ENCODE peak calls at places on chromosomes 5 and 9, in four cellular contexts. W is tibial artery, G is choroid plexus epithelial cell, U is SK-N-SH. F is an unnamed sample.

GRCh38 chr9:11431490-11431889 is 818.7 kb upstream of the PTPRD start:
- DNase-seq in W (no peak), G (no peak), U (no peak), F (no peak)

GRCh38 chr5:175840050-175840841 is 31.1 kb upstream of the CPLX2 start:
- DNase-seq in W (no peak), G (peak), U (no peak), F (peak)

GRCh38 chr9:118595719-118596305 is 773.4 kb downstream of the BRINP1 start:
- DNase-seq in W (no peak), G (peak), U (peak), F (peak)

GRCh38 chr5:67395790-67396418 is 199.3 kb upstream of the CD180 start:
- DNase-seq in W (no peak), G (peak), U (no peak), F (peak)

GRCh38 chr5:94746731-94747124 is 128.3 kb downstream of the SLF1 start:
- DNase-seq in W (no peak), G (peak), U (no peak), F (peak)

GRCh38 chr9:76297721-76298239 is 96.4 kb downstream of the RFK start:
- DNase-seq in W (peak), G (peak), U (no peak), F (peak)

GRCh38 chr9:105067895-105068580 is 140.1 kb upstream of the ABCA1 start:
- DNase-seq in W (no peak), G (peak), U (no peak), F (peak)

GRCh38 chr9:130142635-130143034 is 29.6 kb upstream of the NCS1 start:
- DNase-seq in W (no peak), G (no peak), U (no peak), F (no peak)

GRCh38 chr5:167952278-167952990 is 339.0 kb upstream of the WWC1 start:
- DNase-seq in W (no peak), G (no peak), U (no peak), F (no peak)

GRCh38 chr5:116237917-116238502 is 153.2 kb downstream of the COMMD10 start:
- DNase-seq in W (no peak), G (peak), U (no peak), F (no peak)

GRCh38 chr5:172849636-172850453 is 15.8 kb downstream of the ERGIC1 start:
- DNase-seq in W (no peak), G (no peak), U (no peak), F (peak)

GRCh38 chr5:96566775-96567174 is 95.4 kb upstream of the CAST start:
- DNase-seq in W (no peak), G (no peak), U (no peak), F (no peak)

GRCh38 chr9:128276574-128277270 is 646 bp downstream of the SWI5 start:
- DNase-seq in W (peak), G (peak), U (peak), F (peak)

GRCh38 chr5:149777382-149777781 is 47.3 kb downstream of the PPARGC1B start:
- DNase-seq in W (no peak), G (no peak), U (no peak), F (no peak)

GRCh38 chr5:1736889-1737711 is 62.5 kb downstream of the MRPL36 start:
- DNase-seq in W (no peak), G (no peak), U (peak), F (no peak)

GRCh38 chr9:8783999-8784398 is 984.4 kb upstream of the DMAC1 start:
- DNase-seq in W (no peak), G (no peak), U (no peak), F (peak)

GRCh38 chr5:148457183-148457620 is 73.4 kb downstream of the FBXO38 start:
- DNase-seq in W (no peak), G (peak), U (peak), F (no peak)

GRCh38 chr9:137613259-137613658 is 5.5 kb upstream of the EHMT1 start:
- DNase-seq in W (no peak), G (no peak), U (no peak), F (no peak)

GRCh38 chr9:137610944-137611343 is 5.5 kb downstream of the ARRDC1 start:
- DNase-seq in W (no peak), G (no peak), U (no peak), F (no peak)

GRCh38 chr9:137613738-137614523 is 4.9 kb upstream of the EHMT1 start:
- DNase-seq in W (no peak), G (no peak), U (no peak), F (no peak)

GRCh38 chr9:137611623-137612609 is 6.4 kb downstream of the ARRDC1 start:
- DNase-seq in W (no peak), G (peak), U (peak), F (peak)

GRCh38 chr9:137612741-137613142 is 6.1 kb upstream of the EHMT1 start:
- DNase-seq in W (no peak), G (no peak), U (no peak), F (no peak)
- H3K4me3 ChIP-seq in W (no peak), G (no peak), U (no peak), F (no peak)

GRCh38 chr9:20506631-20507030 is 115.7 kb downstream of the MLLT3 start:
- DNase-seq in W (no peak), G (no peak), U (no peak), F (no peak)
- H3K4me3 ChIP-seq in W (no peak), G (no peak), U (no peak), F (no peak)

DNA sequence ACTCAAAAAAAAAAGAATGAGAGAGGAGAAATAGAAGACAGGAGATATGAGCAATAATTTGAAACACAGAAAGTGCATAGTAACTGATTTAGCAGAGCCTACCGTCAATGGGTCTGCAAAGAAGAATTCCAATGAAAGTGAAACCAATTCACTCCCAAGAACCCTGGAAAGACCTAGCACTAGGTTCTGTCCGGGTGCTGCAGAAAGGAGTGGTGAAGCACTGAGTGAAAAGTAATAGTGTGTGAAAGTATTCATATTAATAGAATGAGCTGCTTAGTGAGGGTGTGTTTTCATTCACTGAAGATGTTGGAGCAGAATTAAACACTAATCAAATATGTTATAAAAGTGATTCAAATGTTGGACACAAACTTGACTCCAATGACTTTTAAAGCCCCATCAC is 51.3 kb upstream of the SLC30A5 start:
- DNase-seq in W (no peak), G (no peak), U (no peak), F (no peak)
- H3K4me3 ChIP-seq in W (no peak), G (no peak), U (no peak), F (no peak)

GRCh38 chr5:103541114-103541513 is 21.5 kb downstream of the NUDT12 start:
- DNase-seq in W (no peak), G (no peak), U (no peak), F (no peak)

GRCh38 chr5:103541567-103541966 is 21.0 kb downstream of the NUDT12 start:
- DNase-seq in W (no peak), G (no peak), U (no peak), F (no peak)

GRCh38 chr5:103542441-103542840 is 20.1 kb downstream of the NUDT12 start:
- DNase-seq in W (no peak), G (no peak), U (no peak), F (no peak)

GRCh38 chr5:103546858-103547257 is 15.7 kb downstream of the NUDT12 start:
- DNase-seq in W (no peak), G (no peak), U (no peak), F (no peak)
- H3K4me3 ChIP-seq in W (no peak), G (no peak), U (no peak), F (no peak)

GRCh38 chr5:142640316-142641005 is 45.4 kb downstream of the FGF1 start:
- DNase-seq in W (no peak), G (no peak), U (no peak), F (no peak)
- H3K4me3 ChIP-seq in W (no peak), G (no peak), U (no peak), F (no peak)

GRCh38 chr5:151678146-151678545 is 8.6 kb downstream of the SPARC start:
- DNase-seq in W (peak), G (peak), U (no peak), F (peak)
- H3K4me3 ChIP-seq in W (peak), G (peak), U (no peak), F (peak)

GRCh38 chr5:59596586-59597348 is 296.8 kb downstream of the PDE4D start:
- DNase-seq in W (no peak), G (peak), U (no peak), F (peak)
- H3K4me3 ChIP-seq in W (no peak), G (no peak), U (no peak), F (no peak)

GRCh38 chr9:38018230-38018963 is 50.6 kb downstream of the SHB start:
- DNase-seq in W (no peak), G (no peak), U (peak), F (no peak)

GRCh38 chr9:38018964-38019602 is 49.9 kb downstream of the SHB start:
- DNase-seq in W (no peak), G (peak), U (no peak), F (peak)

GRCh38 chr9:38016375-38017120 is 52.5 kb downstream of the SHB start:
- DNase-seq in W (no peak), G (peak), U (no peak), F (peak)

GRCh38 chr9:38017149-38017884 is 51.7 kb downstream of the SHB start:
- DNase-seq in W (peak), G (peak), U (peak), F (peak)

GRCh38 chr9:38017885-38018186 is 51.2 kb downstream of the SHB start:
- DNase-seq in W (no peak), G (no peak), U (no peak), F (no peak)
- H3K4me3 ChIP-seq in W (no peak), G (no peak), U (no peak), F (no peak)